ENCODE peak calls at places on chromosomes 5 and 9, in seven cellular contexts. One of them, this sample, is unnamed.
A peak's percentile ranks its signal among the peaks of the same experiment; 100 is the strongest.

GRCh38 chr9:91776409-91777365 is 173.3 kb downstream of the ROR2 start:
- DNase-seq in psoas muscle: no peak
- DNase-seq in T follicular helper cell: no peak
- DNase-seq in effector memory CD4-positive, alpha-beta T cell: no peak
- DNase-seq in COR-L47: no peak
- DNase-seq in stimulated activated naive CD4-positive, alpha-beta T cell: no peak
- DNase-seq in PC-9: no peak
- DNase-seq in this sample: no peak

GRCh38 chr5:96597441-96598020 is 64.6 kb upstream of the CAST start:
- DNase-seq in psoas muscle: no peak
- DNase-seq in T follicular helper cell: no peak
- DNase-seq in effector memory CD4-positive, alpha-beta T cell: no peak
- DNase-seq in COR-L47: peak; percentile 20
- DNase-seq in stimulated activated naive CD4-positive, alpha-beta T cell: no peak
- DNase-seq in PC-9: no peak
- DNase-seq in this sample: no peak

GRCh38 chr5:56003633-56004032 is 8.9 kb upstream of the IL6ST start:
- DNase-seq in psoas muscle: no peak
- DNase-seq in T follicular helper cell: no peak
- DNase-seq in effector memory CD4-positive, alpha-beta T cell: no peak
- DNase-seq in COR-L47: no peak
- DNase-seq in stimulated activated naive CD4-positive, alpha-beta T cell: no peak
- DNase-seq in PC-9: no peak
- DNase-seq in this sample: no peak

GRCh38 chr5:157511656-157512644 is 51.9 kb downstream of the NIPAL4 start:
- DNase-seq in psoas muscle: peak; percentile 92
- DNase-seq in T follicular helper cell: no peak
- DNase-seq in effector memory CD4-positive, alpha-beta T cell: peak; percentile 6
- DNase-seq in COR-L47: no peak
- DNase-seq in stimulated activated naive CD4-positive, alpha-beta T cell: no peak
- DNase-seq in PC-9: peak; percentile 87
- DNase-seq in this sample: peak; percentile 23

GRCh38 chr9:78713746-78714405 is 417.0 kb downstream of the PSAT1 start:
- DNase-seq in psoas muscle: no peak
- DNase-seq in T follicular helper cell: no peak
- DNase-seq in effector memory CD4-positive, alpha-beta T cell: no peak
- DNase-seq in COR-L47: peak; percentile 35
- DNase-seq in stimulated activated naive CD4-positive, alpha-beta T cell: no peak
- DNase-seq in PC-9: no peak
- DNase-seq in this sample: no peak

GRCh38 chr9:88230612-88231011 is 92.3 kb upstream of the SPATA31C2 start:
- DNase-seq in psoas muscle: no peak
- DNase-seq in T follicular helper cell: no peak
- DNase-seq in effector memory CD4-positive, alpha-beta T cell: no peak
- DNase-seq in COR-L47: no peak
- DNase-seq in stimulated activated naive CD4-positive, alpha-beta T cell: no peak
- DNase-seq in PC-9: no peak
- DNase-seq in this sample: no peak

GRCh38 chr9:71683598-71684235 is 84.6 kb downstream of the CEMIP2 start:
- DNase-seq in psoas muscle: no peak
- DNase-seq in T follicular helper cell: no peak
- DNase-seq in effector memory CD4-positive, alpha-beta T cell: no peak
- DNase-seq in COR-L47: no peak
- DNase-seq in stimulated activated naive CD4-positive, alpha-beta T cell: no peak
- DNase-seq in PC-9: no peak
- DNase-seq in this sample: no peak

GRCh38 chr9:38029923-38030638 is 38.9 kb downstream of the SHB start:
- DNase-seq in psoas muscle: no peak
- DNase-seq in T follicular helper cell: no peak
- DNase-seq in effector memory CD4-positive, alpha-beta T cell: no peak
- DNase-seq in COR-L47: no peak
- DNase-seq in stimulated activated naive CD4-positive, alpha-beta T cell: no peak
- DNase-seq in PC-9: no peak
- DNase-seq in this sample: no peak

GRCh38 chr5:178284996-178285395 is 52.4 kb upstream of the PHYKPL start:
- DNase-seq in psoas muscle: no peak
- DNase-seq in T follicular helper cell: no peak
- DNase-seq in effector memory CD4-positive, alpha-beta T cell: no peak
- DNase-seq in COR-L47: no peak
- DNase-seq in stimulated activated naive CD4-positive, alpha-beta T cell: no peak
- DNase-seq in PC-9: no peak
- DNase-seq in this sample: no peak

GRCh38 chr5:173075137-173075868 is 19.2 kb downstream of the CREBRF start:
- DNase-seq in psoas muscle: no peak
- DNase-seq in T follicular helper cell: no peak
- DNase-seq in effector memory CD4-positive, alpha-beta T cell: no peak
- DNase-seq in COR-L47: no peak
- DNase-seq in stimulated activated naive CD4-positive, alpha-beta T cell: no peak
- DNase-seq in PC-9: peak; percentile 37
- DNase-seq in this sample: no peak

GRCh38 chr9:82132024-82132423 is 143.5 kb downstream of the SPATA31D1 start:
- DNase-seq in psoas muscle: no peak
- DNase-seq in T follicular helper cell: no peak
- DNase-seq in effector memory CD4-positive, alpha-beta T cell: no peak
- DNase-seq in COR-L47: no peak
- DNase-seq in stimulated activated naive CD4-positive, alpha-beta T cell: no peak
- DNase-seq in PC-9: no peak
- DNase-seq in this sample: no peak

GRCh38 chr5:83974151-83974822 is 253.6 kb upstream of the HAPLN1 start:
- DNase-seq in psoas muscle: no peak
- DNase-seq in T follicular helper cell: no peak
- DNase-seq in effector memory CD4-positive, alpha-beta T cell: no peak
- DNase-seq in COR-L47: no peak
- DNase-seq in stimulated activated naive CD4-positive, alpha-beta T cell: no peak
- DNase-seq in PC-9: no peak
- DNase-seq in this sample: no peak

GRCh38 chr9:99299214-99300102 is 77.4 kb downstream of the SEC61B start:
- DNase-seq in psoas muscle: no peak
- DNase-seq in T follicular helper cell: no peak
- DNase-seq in effector memory CD4-positive, alpha-beta T cell: no peak
- DNase-seq in COR-L47: no peak
- DNase-seq in stimulated activated naive CD4-positive, alpha-beta T cell: no peak
- DNase-seq in PC-9: no peak
- DNase-seq in this sample: no peak

GRCh38 chr5:144394036-144394435 is 223.4 kb downstream of the KCTD16 start:
- DNase-seq in psoas muscle: no peak
- DNase-seq in T follicular helper cell: no peak
- DNase-seq in effector memory CD4-positive, alpha-beta T cell: no peak
- DNase-seq in COR-L47: no peak
- DNase-seq in stimulated activated naive CD4-positive, alpha-beta T cell: no peak
- DNase-seq in PC-9: no peak
- DNase-seq in this sample: no peak

GRCh38 chr9:77793909-77794308 is 145.8 kb upstream of the GNA14 start:
- DNase-seq in psoas muscle: no peak
- DNase-seq in T follicular helper cell: no peak
- DNase-seq in effector memory CD4-positive, alpha-beta T cell: no peak
- DNase-seq in COR-L47: no peak
- DNase-seq in stimulated activated naive CD4-positive, alpha-beta T cell: no peak
- DNase-seq in PC-9: peak; percentile 9
- DNase-seq in this sample: no peak

GRCh38 chr5:5278201-5278814 is 138.2 kb downstream of the ADAMTS16 start:
- DNase-seq in psoas muscle: no peak
- DNase-seq in T follicular helper cell: no peak
- DNase-seq in effector memory CD4-positive, alpha-beta T cell: no peak
- DNase-seq in COR-L47: no peak
- DNase-seq in stimulated activated naive CD4-positive, alpha-beta T cell: no peak
- DNase-seq in PC-9: no peak
- DNase-seq in this sample: no peak

GRCh38 chr5:148913985-148914421 is 87.6 kb downstream of the ADRB2 start:
- DNase-seq in psoas muscle: no peak
- DNase-seq in T follicular helper cell: no peak
- DNase-seq in effector memory CD4-positive, alpha-beta T cell: no peak
- DNase-seq in COR-L47: no peak
- DNase-seq in stimulated activated naive CD4-positive, alpha-beta T cell: no peak
- DNase-seq in PC-9: peak; percentile 72
- DNase-seq in this sample: no peak

GRCh38 chr5:119022017-119022745 is 33.8 kb upstream of the DTWD2 start:
- DNase-seq in psoas muscle: no peak
- DNase-seq in T follicular helper cell: no peak
- DNase-seq in effector memory CD4-positive, alpha-beta T cell: no peak
- DNase-seq in COR-L47: peak; percentile 0
- DNase-seq in stimulated activated naive CD4-positive, alpha-beta T cell: peak; percentile 58
- DNase-seq in PC-9: no peak
- DNase-seq in this sample: no peak

GRCh38 chr5:45507174-45507573 is 189.0 kb downstream of the HCN1 start:
- DNase-seq in psoas muscle: no peak
- DNase-seq in T follicular helper cell: no peak
- DNase-seq in effector memory CD4-positive, alpha-beta T cell: no peak
- DNase-seq in COR-L47: no peak
- DNase-seq in stimulated activated naive CD4-positive, alpha-beta T cell: no peak
- DNase-seq in PC-9: no peak
- DNase-seq in this sample: no peak

GRCh38 chr5:113252066-113252465 is 182.7 kb downstream of the TSSK1B start:
- DNase-seq in psoas muscle: no peak
- DNase-seq in T follicular helper cell: no peak
- DNase-seq in effector memory CD4-positive, alpha-beta T cell: no peak
- DNase-seq in COR-L47: no peak
- DNase-seq in stimulated activated naive CD4-positive, alpha-beta T cell: no peak
- DNase-seq in PC-9: no peak
- DNase-seq in this sample: no peak